ENCODE peak calls at places on chromosomes 6 and 20, in four cellular contexts. O is fibroblast of lung, J is H1, H is GM23248. R is an unnamed sample.

GRCh38 chr20:62708591-62709536 is at the start of gene NTSR1:
- DNase-seq in O (peak; percentile 9), H (peak; percentile 17), J (peak; percentile 79), R (no peak)

GRCh38 chr20:3011752-3012151 is 31.7 kb upstream of the GNRH2 start:
- DNase-seq in J (no peak), H (no peak), O (no peak), R (no peak)

GRCh38 chr6:159169193-159169555 is at the start of gene FNDC1:
- DNase-seq in J (peak; percentile 88), O (no peak), H (peak; percentile 67), R (no peak)

GRCh38 chr6:167730441-167730840 is 96.3 kb upstream of the AFDN start:
- DNase-seq in J (no peak), H (no peak), O (no peak), R (no peak)

GRCh38 chr20:45433316-45433715 is 17.4 kb downstream of the PIGT start:
- DNase-seq in J (no peak), O (peak; percentile 64), H (peak; percentile 56), R (no peak)

GRCh38 chr20:36314734-36315544 is 8.8 kb downstream of the DLGAP4 start:
- DNase-seq in H (no peak), O (no peak), J (peak; percentile 43), R (no peak)

GRCh38 chr20:54194724-54195438 is 13.0 kb upstream of the PFDN4 start:
- DNase-seq in H (peak; percentile 54), O (peak; percentile 25), J (no peak), R (no peak)

GRCh38 chr20:48797275-48797825 is 30.4 kb downstream of the PREX1 start:
- DNase-seq in O (no peak), J (peak; percentile 58), H (no peak), R (no peak)

GRCh38 chr6:120576061-120576460 is 758.2 kb downstream of the TBC1D32 start:
- DNase-seq in O (no peak), H (no peak), J (no peak), R (no peak)

GRCh38 chr20:53413188-53413631 is 180.4 kb downstream of the ZNF217 start:
- DNase-seq in J (peak; percentile 86), H (no peak), O (no peak), R (no peak)

GRCh38 chr20:63064310-63064709 is 57.5 kb upstream of the BHLHE23 start:
- DNase-seq in H (peak; percentile 20), J (peak; percentile 45), O (no peak), R (no peak)

GRCh38 chr20:44465001-44465560 is 10.6 kb upstream of the TTPAL start:
- DNase-seq in H (no peak), J (no peak), O (no peak), R (no peak)

GRCh38 chr6:99178168-99178567 is 171.3 kb downstream of the FAXC start:
- DNase-seq in H (no peak), O (peak; percentile 5), J (no peak), R (no peak)

GRCh38 chr6:81864124-81864523 is 111.6 kb upstream of the TENT5A start:
- DNase-seq in O (no peak), H (no peak), J (no peak), R (no peak)

GRCh38 chr6:129236110-129236509 is 353.2 kb downstream of the LAMA2 start:
- DNase-seq in H (no peak), J (no peak), O (no peak), R (no peak)

GRCh38 chr6:130900913-130901312 is 73.7 kb downstream of the SMLR1 start:
- DNase-seq in J (no peak), H (peak; percentile 80), O (peak; percentile 78), R (no peak)

GRCh38 chr6:86079938-86080337 is 437.3 kb upstream of the SYNCRIP start:
- DNase-seq in H (no peak), O (no peak), J (no peak), R (no peak)

GRCh38 chr6:105320766-105321165 is 82.1 kb downstream of the PREP start:
- DNase-seq in H (no peak), J (no peak), O (no peak), R (no peak)

GRCh38 chr6:110543106-110543505 is 66.7 kb upstream of the SLC22A16 start:
- DNase-seq in J (no peak), H (no peak), O (no peak), R (no peak)

GRCh38 chr6:7146079-7146828 is 38.5 kb downstream of the RREB1 start:
- DNase-seq in O (peak; percentile 79), H (peak; percentile 79), J (no peak), R (no peak)

GRCh38 chr20:49515588-49515987 is 33.1 kb upstream of the KCNB1 start:
- DNase-seq in O (no peak), H (no peak), J (no peak), R (no peak)

GRCh38 chr6:39646751-39647420 is 78.3 kb downstream of the KIF6 start:
- DNase-seq in O (no peak), J (no peak), H (no peak), R (peak; percentile 80)

GRCh38 chr6:157823001-157823522 is at the start of gene SNX9:
- DNase-seq in O (peak; percentile 80), H (peak; percentile 93), J (peak; percentile 72), R (no peak)
- TF ChIP-seq EZH2 in O (no peak), H (no peak), J (no peak), R (no peak)

DNA sequence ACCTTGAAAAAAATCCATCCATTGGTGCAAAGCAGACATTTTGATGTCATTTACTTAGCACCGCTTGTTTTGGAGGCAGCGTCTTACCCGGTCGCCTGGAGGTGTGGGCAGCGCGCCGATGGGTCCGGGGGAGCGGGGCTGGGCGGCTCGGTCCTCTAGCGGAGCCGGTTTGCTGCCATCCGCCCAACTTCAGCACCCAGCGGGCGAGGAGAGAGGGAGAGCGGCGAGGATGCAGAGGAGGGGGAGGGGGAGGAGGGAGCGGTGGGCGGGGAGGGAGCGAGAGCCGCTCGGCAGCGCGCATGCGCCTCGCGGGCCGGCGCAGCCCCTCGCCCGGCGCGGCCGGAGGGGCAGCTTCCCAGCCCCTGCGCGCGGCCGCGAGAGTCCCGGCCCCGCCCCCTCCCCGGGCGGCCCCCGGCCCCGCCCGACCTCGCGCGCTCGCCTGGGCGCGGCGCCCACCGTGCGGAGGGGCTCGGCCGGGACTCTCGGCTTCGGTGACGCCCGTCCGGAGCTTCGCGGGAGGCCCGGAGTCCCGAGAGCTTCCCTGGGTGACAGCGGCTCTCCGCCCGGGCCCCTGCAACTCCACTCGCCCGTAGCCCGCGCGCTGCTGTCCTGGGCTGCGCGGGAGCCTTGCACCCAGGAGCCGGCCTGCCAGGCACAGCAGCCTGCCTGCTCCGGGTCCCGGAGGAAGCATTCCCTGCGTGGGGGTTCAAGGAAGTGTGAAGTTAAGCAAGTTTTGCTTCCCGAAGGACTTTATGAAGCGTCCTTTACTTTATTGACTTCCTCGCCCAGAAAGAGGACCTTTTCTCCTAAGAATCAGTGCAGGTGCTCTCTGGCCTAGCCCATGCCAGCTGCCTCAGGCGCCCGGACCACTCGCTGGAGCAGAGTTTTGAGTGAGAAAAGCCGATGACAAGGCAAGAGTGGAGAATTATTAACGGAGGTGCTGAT is at the start of gene RGS17:
- DNase-seq in J (peak; percentile 81), O (peak; percentile 74), H (peak; percentile 81), R (no peak)
- H3K27ac ChIP-seq in J (no peak within 1 kb of the TSS), O (peak within 1 kb of the TSS; percentile 57), H (no peak within 1 kb of the TSS), R (no peak within 1 kb of the TSS)

GRCh38 chr6:10421508-10422281 is 6.8 kb upstream of the TFAP2A start:
- DNase-seq in H (no peak), O (no peak), J (peak; percentile 64), R (no peak)

GRCh38 chr6:10419749-10420545 is 5.1 kb upstream of the TFAP2A start:
- DNase-seq in H (peak; percentile 60), O (no peak), J (no peak), R (no peak)

GRCh38 chr6:10422282-10423034 is 7.6 kb upstream of the TFAP2A start:
- DNase-seq in J (peak; percentile 48), H (no peak), O (no peak), R (no peak)

GRCh38 chr6:10418862-10419748 is 4.2 kb upstream of the TFAP2A start:
- DNase-seq in H (no peak), J (peak; percentile 85), O (peak; percentile 65), R (no peak)

DNA sequence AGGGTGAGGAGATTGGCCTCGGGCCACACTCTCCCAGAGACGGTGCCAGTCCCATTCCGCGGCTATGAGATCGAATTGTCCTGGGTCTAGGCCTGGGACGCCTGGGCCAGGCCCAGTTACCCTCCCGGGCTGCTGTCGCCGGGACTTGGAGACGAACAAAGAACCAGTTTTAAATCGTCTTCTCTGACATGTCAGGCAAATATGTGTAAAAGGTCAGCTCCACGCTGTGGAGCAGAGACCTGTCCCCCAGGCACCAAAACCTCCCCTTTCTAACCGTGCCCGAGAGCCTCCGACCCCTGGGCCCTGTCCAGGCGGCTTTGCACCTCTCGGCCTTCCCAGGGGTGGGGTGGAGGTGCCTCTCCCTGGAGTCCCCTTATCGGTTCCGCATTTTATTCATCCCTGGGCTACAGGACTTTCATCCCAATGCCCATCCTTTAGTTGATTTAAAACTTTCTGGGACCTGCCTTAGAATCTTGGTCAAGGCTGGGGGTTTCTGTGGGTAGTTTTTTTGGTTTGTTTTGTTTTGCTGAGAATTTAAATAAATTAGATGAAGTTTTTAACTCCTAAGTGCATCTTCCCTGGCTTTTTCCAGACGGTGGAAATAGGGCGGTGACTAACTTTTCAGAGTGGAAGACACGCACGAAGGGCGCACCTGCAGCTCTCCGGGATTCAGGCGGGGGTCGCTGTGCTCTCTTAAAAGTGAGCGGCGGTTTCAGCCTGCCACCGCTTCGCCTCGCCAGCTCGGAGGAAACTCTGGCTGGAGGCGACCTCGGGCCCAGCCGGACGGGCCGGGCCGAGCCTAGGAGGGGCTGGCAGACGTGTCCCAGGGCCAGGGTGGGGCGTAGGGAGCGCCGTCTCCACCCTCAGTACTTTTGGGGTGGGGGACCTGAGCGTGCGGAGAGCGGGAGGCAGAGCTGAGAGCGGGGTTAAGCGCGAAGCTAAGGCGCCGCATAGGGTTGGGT is 6.0 kb upstream of the TFAP2A start:
- DNase-seq in J (peak; percentile 69), H (no peak), O (no peak), R (no peak)
- TF ChIP-seq EZH2 in J (peak; percentile 75), H (peak; percentile 16), O (no peak), R (no peak)

GRCh38 chr20:10169752-10170151 is 48.9 kb upstream of the SNAP25 start:
- DNase-seq in O (no peak), H (no peak), J (no peak), R (no peak)

GRCh38 chr20:10172998-10173655 is 45.5 kb upstream of the SNAP25 start:
- DNase-seq in O (no peak), H (no peak), J (no peak), R (no peak)

GRCh38 chr20:10167594-10167993 is 51.0 kb upstream of the SNAP25 start:
- DNase-seq in O (no peak), H (no peak), J (no peak), R (no peak)

GRCh38 chr20:10170261-10170660 is 48.4 kb upstream of the SNAP25 start:
- DNase-seq in O (no peak), J (no peak), H (no peak), R (no peak)

DNA sequence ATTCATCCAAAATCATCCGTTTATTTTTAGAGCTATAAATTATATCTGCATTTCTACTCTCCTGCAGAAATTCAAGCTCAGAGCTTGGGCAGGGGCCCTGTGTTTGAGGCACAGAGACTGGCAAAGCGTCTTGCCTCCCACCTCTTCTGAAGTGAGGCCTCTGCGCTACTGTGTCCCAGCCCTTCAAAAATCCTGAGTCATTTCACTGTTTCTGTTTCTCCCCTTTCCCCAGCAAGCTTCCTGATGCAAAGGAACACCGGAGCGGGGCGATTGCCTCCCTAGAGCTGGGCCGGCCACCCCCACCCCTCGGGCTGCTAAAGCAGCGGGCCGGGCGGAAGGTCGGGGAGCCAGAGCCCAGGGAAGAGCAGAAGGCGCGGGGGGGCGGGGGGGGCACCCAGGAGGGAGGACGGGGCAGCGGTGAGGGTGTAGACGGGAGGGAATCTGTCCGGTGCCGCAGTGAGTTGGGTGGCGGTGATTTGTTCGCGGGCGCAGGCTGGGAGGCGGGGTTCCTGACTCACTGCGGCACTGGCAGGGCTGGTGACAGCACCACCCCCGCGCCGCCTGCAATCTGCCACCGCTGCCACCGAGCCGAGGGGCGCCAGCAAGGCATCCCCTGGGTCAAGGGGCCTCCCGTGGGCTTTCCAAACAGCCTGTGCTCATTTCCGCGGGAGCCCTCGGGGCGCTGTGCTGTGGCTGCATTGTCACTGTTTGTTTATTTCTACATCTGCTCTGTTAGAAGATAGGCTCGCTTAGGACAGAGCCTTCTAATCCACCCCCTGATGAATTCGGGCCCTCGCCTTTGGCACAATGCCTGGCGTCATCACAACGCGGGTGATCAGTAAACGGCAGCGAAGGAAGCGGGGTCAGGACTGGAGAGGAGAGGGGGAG is 46.5 kb upstream of the SNAP25 start:
- DNase-seq in O (peak; percentile 64), H (peak; percentile 65), J (peak; percentile 66), R (no peak)
- H3K27ac ChIP-seq in O (no peak overlapping the region), H (no peak overlapping the region), J (no peak overlapping the region), R (no peak overlapping the region)

R was measured in SK-N-MC.